ENCODE peak calls at places on chromosomes 6 and 20, in nine cellular contexts. G, W, T, X, O, P, H, Y and R are unnamed samples.
A peak's percentile ranks its signal among the peaks of the same experiment; 100 is the strongest.

GRCh38 chr6:66134021-66134420 is 427.0 kb upstream of the EYS start:
- DNase-seq in W (no peak), G (no peak), X (no peak), Y (no peak), H (no peak), T (no peak), O (no peak), P (no peak), R (no peak)

GRCh38 chr20:44590980-44591778 is 8.8 kb downstream of the PKIG start:
- DNase-seq in W (no peak), P (no peak), Y (no peak), G (no peak), T (no peak), H (no peak), O (no peak), X (no peak), R (no peak)

GRCh38 chr6:125753937-125754259 is 4.5 kb downstream of the HEY2 start:
- DNase-seq in T (no peak), W (no peak), X (no peak), O (no peak), H (no peak), P (no peak), Y (no peak), G (no peak), R (no peak)

GRCh38 chr20:872855-873520 is 39.5 kb downstream of the FAM110A start:
- DNase-seq in O (no peak), W (no peak), G (no peak), P (no peak), H (no peak), T (no peak), Y (peak; percentile 74), X (no peak), R (no peak)

GRCh38 chr20:54865273-54865672 is 389.9 kb downstream of the DOK5 start:
- DNase-seq in T (no peak), O (no peak), W (no peak), Y (no peak), G (no peak), X (no peak), H (no peak), P (no peak), R (no peak)

GRCh38 chr6:3128381-3129108 is 10.0 kb downstream of the BPHL start:
- DNase-seq in T (no peak), H (no peak), O (peak; percentile 36), W (no peak), Y (no peak), P (no peak), G (no peak), X (no peak), R (no peak)

GRCh38 chr6:9463311-9463710 is 951.6 kb downstream of the TFAP2A start:
- DNase-seq in P (no peak), Y (no peak), G (no peak), H (no peak), W (no peak), O (no peak), T (no peak), X (no peak), R (no peak)

GRCh38 chr6:17015144-17015543 is 86.7 kb upstream of the STMND1 start:
- DNase-seq in Y (no peak), W (no peak), P (peak; percentile 77), T (peak; percentile 51), G (no peak), H (peak; percentile 89), X (peak; percentile 43), O (no peak), R (peak; percentile 50)

GRCh38 chr6:111861321-111861938 is 11.8 kb downstream of the FYN start:
- DNase-seq in X (no peak), Y (no peak), G (no peak), H (no peak), O (no peak), T (no peak), P (no peak), W (no peak), R (no peak)

GRCh38 chr20:4708856-4709255 is 12.9 kb upstream of the PRND start:
- DNase-seq in T (no peak), W (no peak), O (no peak), H (no peak), Y (no peak), X (no peak), P (no peak), G (no peak), R (no peak)

GRCh38 chr6:3405679-3406078 is 51.2 kb downstream of the SLC22A23 start:
- DNase-seq in O (no peak), X (no peak), G (no peak), W (no peak), Y (no peak), T (peak; percentile 54), H (peak; percentile 46), P (peak; percentile 70), R (no peak)

GRCh38 chr6:19337103-19337502 is 500.1 kb upstream of the ID4 start:
- DNase-seq in Y (no peak), O (no peak), T (no peak), W (no peak), G (no peak), X (no peak), H (no peak), P (no peak), R (no peak)

GRCh38 chr6:156853733-156854132 is 76.6 kb downstream of the ARID1B start:
- DNase-seq in H (no peak), Y (no peak), P (no peak), W (no peak), O (no peak), X (no peak), G (no peak), T (no peak), R (no peak)

GRCh38 chr6:116682334-116682712 is 1.3 kb downstream of the KPNA5 start:
- DNase-seq in X (peak; percentile 43), G (no peak), T (peak; percentile 3), O (peak; percentile 13), Y (no peak), W (no peak), P (peak; percentile 46), H (peak; percentile 55), R (peak; percentile 70)

GRCh38 chr6:127841811-127842210 is 59.0 kb downstream of the THEMIS start:
- DNase-seq in T (no peak), O (no peak), P (no peak), X (no peak), H (peak; percentile 56), Y (no peak), G (no peak), W (no peak), R (no peak)

GRCh38 chr6:119728220-119728750 is 378.7 kb upstream of the MAN1A1 start:
- DNase-seq in P (no peak), H (no peak), X (no peak), G (no peak), T (no peak), Y (no peak), W (no peak), O (no peak), R (no peak)
- TF ChIP-seq CTCF in P (no peak), H (no peak), X (no peak), G (no peak), T (no peak), Y (no peak), W (no peak), O (no peak), R (no peak)

GRCh38 chr6:77150736-77151135 is 312.6 kb downstream of the HTR1B start:
- DNase-seq in G (no peak), X (no peak), W (no peak), O (no peak), Y (no peak), H (no peak), T (no peak), P (no peak), R (no peak)
- TF ChIP-seq CTCF in G (no peak), X (no peak), W (no peak), O (no peak), Y (no peak), H (no peak), T (no peak), P (no peak), R (no peak)

GRCh38 chr6:110039996-110040383 is 61.9 kb downstream of the GPR6 start:
- DNase-seq in P (peak; percentile 15), O (peak; percentile 46), X (peak; percentile 43), G (no peak), T (peak; percentile 22), H (peak; percentile 9), Y (peak; percentile 37), W (no peak), R (peak; percentile 67)
- TF ChIP-seq CTCF in P (peak; percentile 24), O (no peak), X (peak; percentile 50), G (peak; percentile 26), T (peak; percentile 63), H (peak; percentile 37), Y (peak; percentile 63), W (peak; percentile 37), R (peak; percentile 46)

DNA sequence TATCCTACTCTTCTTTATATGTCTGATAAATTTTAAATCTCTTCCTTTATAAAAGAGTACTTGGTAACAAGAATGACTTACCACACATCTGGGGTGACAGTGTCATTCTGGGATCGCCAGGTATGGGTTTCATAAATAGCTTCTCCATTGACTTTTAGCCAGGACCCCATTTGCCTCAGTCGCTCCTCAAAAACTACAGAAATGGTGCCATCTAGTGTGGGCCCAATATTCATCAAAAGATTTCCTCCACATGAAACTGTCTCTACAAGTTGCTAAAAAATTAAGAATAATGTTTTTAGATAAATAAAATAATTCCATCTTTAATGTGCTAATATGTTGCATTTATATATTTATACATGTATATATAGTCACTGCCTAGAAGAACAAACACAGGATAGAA is 9.7 kb downstream of the FUCA2 start:
- DNase-seq in P (no peak), X (no peak), Y (no peak), G (no peak), W (no peak), O (no peak), H (no peak), T (no peak), R (no peak)
- TF ChIP-seq CTCF in P (peak; percentile 17), X (no peak), Y (no peak), G (no peak), W (no peak), O (no peak), H (no peak), T (peak; percentile 12), R (no peak)

GRCh38 chr6:34194770-34195169 is 41.9 kb upstream of the HMGA1 start:
- DNase-seq in X (no peak), W (no peak), O (no peak), Y (no peak), H (no peak), P (no peak), G (no peak), T (no peak), R (no peak)
- TF ChIP-seq CTCF in X (no peak), W (no peak), O (no peak), Y (peak; percentile 63), H (peak; percentile 19), P (no peak), G (no peak), T (peak; percentile 33), R (no peak)